ENCODE peak calls at places on chromosomes 6 and 20, in four cellular contexts. S is stomach, H is neural crest cell, N is WERI-Rb-1. C is an unnamed sample.

GRCh38 chr6:39005774-39006173 is 42.8 kb upstream of the GLP1R start:
- DNase-seq in N (no peak), S (peak), H (no peak), C (no peak)

GRCh38 chr6:149268768-149269167 is 48.7 kb upstream of the TAB2 start:
- DNase-seq in N (no peak), H (no peak), S (no peak), C (no peak)

GRCh38 chr6:56764081-56764566 is 121.4 kb upstream of the DST start:
- DNase-seq in H (no peak), N (peak), S (no peak), C (no peak)

GRCh38 chr6:48994811-48995210 is 468.2 kb downstream of the MMUT start:
- DNase-seq in S (no peak), H (no peak), N (peak), C (no peak)

GRCh38 chr6:130815200-130816071 is 11.8 kb upstream of the SMLR1 start:
- DNase-seq in N (no peak), S (no peak), H (no peak), C (no peak)

GRCh38 chr6:53795702-53796450 is 1.1 kb downstream of the LRRC1 start:
- DNase-seq in H (peak), S (peak), N (peak), C (no peak)

GRCh38 chr6:28496099-28496779 is 19.4 kb downstream of the GPX6 start:
- DNase-seq in N (no peak), S (no peak), H (no peak), C (no peak)

GRCh38 chr20:39778431-39778830 is 816.3 kb downstream of the DHX35 start:
- DNase-seq in S (no peak), H (no peak), N (no peak), C (no peak)

GRCh38 chr6:36544228-36544627 is 3.1 kb downstream of the STK38 start:
- DNase-seq in S (no peak), H (no peak), N (no peak), C (no peak)

GRCh38 chr6:20790032-20790791 is 256.0 kb downstream of the CDKAL1 start:
- DNase-seq in S (no peak), N (no peak), H (no peak), C (no peak)

GRCh38 chr6:136782021-136782770 is 10.1 kb downstream of the MAP3K5 start:
- DNase-seq in N (no peak), H (no peak), S (no peak), C (no peak)

GRCh38 chr20:22402990-22403859 is 181.1 kb downstream of the FOXA2 start:
- DNase-seq in N (no peak), S (no peak), H (no peak), C (no peak)

GRCh38 chr6:14622135-14622534 is 504.6 kb downstream of the CD83 start:
- DNase-seq in N (no peak), S (peak), H (no peak), C (no peak)

GRCh38 chr6:36301085-36301658 is 31.3 kb downstream of the PNPLA1 start:
- DNase-seq in S (no peak), H (no peak), N (no peak), C (no peak)

GRCh38 chr20:52569201-52569600 is 377.6 kb upstream of the ZFP64 start:
- DNase-seq in S (no peak), N (no peak), H (no peak), C (no peak)

GRCh38 chr6:143595256-143596036 is 82.3 kb upstream of the PHACTR2 start:
- DNase-seq in N (no peak), S (no peak), H (no peak), C (no peak)

GRCh38 chr6:142357879-142358278 is 56.1 kb downstream of the ADGRG6 start:
- DNase-seq in S (no peak), N (no peak), H (no peak), C (no peak)

GRCh38 chr6:113763883-113764282 is 93.3 kb upstream of the MARCKS start:
- DNase-seq in S (no peak), H (no peak), N (no peak), C (no peak)

GRCh38 chr6:13710552-13711383 is 867 bp downstream of the RANBP9 start:
- DNase-seq in H (peak), S (peak), N (peak), C (peak)

GRCh38 chr6:37845930-37846329 is 26.4 kb downstream of the ZFAND3 start:
- DNase-seq in N (no peak), H (no peak), S (no peak), C (no peak)

GRCh38 chr20:51938557-51939324 is 136.4 kb upstream of the SALL4 start:
- DNase-seq in S (no peak), N (no peak), H (no peak), C (no peak)

DNA sequence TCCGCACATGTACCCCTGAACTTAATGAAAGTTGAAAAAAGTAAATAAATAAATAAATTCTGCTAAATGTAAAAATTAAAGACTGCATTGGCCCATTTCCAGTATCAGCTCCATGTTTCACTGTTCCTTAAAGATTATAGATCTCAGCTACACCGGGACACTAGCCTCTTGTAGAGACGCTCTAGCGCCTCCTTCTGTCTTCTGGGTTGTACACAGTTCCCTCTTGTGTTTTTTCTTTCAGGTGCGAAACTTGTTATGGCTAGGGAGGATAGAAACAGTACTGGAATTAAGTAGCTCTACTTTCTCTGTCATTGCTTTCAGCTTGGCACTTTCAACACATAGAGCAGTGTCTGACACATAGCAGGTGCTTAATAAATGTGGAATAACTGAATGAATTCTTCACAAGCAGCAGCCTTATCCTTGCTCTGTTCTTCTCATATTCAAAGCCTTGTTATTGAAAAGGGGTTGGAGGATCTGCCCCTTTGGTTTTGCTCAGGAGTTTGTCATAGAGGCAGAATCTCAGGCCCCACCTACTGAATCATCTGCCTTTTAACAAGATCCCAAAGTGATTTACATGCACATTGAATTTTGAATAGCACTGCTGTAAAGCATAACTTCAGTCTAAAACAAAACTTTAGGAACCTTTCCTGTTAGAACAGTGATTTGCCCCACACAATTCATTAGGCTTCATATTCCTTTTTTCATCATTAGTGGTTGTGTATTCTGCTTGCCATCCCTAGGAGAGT is 92.3 kb downstream of the FIG4 start:
- DNase-seq in N (no peak), S (no peak), H (no peak), C (no peak)
- TF ChIP-seq CTCF in N (peak), S (no peak), H (peak), C (peak)

GRCh38 chr20:36760647-36761046 is 12.9 kb downstream of the DSN1 start:
- DNase-seq in S (no peak), H (no peak), N (no peak), C (no peak)

GRCh38 chr20:36752582-36752981 is 6.7 kb upstream of the NDRG3 start:
- DNase-seq in S (no peak), N (no peak), H (no peak), C (no peak)

GRCh38 chr20:36758276-36758675 is 12.4 kb upstream of the NDRG3 start:
- DNase-seq in N (no peak), H (no peak), S (no peak), C (no peak)

GRCh38 chr20:36756482-36756881 is 10.6 kb upstream of the NDRG3 start:
- DNase-seq in H (no peak), S (no peak), N (no peak), C (no peak)

DNA sequence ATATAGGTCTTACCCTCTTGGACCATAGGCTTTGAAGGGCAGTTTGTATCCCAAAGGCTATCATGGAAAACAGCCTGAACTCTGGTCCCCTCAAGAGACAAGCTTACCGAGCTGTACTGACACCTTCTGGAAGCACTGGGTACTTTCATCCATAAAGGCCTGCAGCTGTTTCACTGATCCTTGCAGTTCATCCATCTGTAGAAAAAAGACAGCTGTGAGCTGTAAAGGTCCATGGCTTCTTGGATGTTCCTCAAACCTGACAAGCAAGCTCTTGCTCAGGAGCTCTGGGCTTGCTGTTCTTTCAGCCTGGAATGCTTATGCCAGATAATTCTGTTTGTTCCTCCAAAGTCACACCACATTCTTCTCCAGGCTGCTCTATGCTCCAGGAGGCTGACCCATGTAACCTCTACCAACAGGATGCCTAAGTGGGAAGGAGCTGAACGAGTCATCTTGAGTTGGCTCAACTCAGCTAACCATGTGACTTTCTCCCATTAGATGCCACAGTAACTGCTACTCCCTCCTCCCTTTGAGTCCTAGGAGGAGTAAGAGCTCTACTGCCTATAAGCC is 8.8 kb upstream of the NDRG3 start:
- DNase-seq in S (no peak), H (peak), N (peak), C (no peak)
- TF ChIP-seq CTCF in S (peak), H (peak), N (peak), C (peak)

DNA sequence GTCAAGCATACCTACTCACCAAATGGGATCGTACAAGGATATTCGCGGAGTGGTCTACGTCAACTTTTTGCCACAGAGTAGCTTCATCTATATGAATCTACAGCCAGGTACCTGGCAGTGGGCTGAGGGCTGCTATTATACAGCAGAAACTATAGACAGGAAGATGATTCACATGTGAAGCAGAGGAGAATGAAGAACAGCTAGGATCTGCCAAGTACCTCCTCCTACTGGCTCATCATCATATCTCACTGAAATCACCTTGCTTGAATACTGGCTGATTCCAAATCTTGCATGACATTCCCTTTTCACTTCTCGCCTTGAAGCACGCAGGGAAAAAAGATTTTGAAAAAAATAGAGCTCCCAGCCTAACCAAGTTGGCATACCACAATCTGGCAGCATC is 488.7 kb upstream of the NRSN1 start:
- DNase-seq in H (no peak), S (no peak), N (no peak), C (no peak)
- TF ChIP-seq CTCF in H (no peak), S (no peak), N (no peak), C (no peak)

DNA sequence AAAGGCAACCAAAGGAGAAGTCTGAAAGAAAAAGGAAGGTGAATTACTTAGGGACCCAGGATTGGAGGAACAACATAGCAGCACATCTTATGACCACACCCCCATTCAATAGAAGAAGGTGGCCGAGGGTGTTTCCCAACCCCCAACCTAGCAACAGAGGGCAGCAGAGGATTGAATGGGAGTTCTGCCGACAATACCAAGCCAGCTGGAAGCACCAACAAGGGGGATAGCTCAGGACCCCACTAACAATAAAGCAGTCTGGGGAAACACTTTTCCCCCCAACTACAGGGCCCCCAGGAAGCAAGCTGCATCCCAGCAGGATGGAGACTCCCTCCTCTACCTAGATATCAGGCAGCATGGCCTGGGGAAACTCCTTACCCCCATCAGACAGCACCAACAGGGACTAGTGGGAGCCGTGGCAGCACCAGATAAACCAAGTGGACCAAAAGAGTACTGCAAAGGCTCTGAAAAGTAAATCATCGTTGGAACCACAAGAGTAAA is 67.7 kb downstream of the ZHX3 start:
- DNase-seq in S (no peak), N (peak), H (peak), C (no peak)
- TF ChIP-seq CTCF in S (no peak), N (peak), H (peak), C (peak)

DNA sequence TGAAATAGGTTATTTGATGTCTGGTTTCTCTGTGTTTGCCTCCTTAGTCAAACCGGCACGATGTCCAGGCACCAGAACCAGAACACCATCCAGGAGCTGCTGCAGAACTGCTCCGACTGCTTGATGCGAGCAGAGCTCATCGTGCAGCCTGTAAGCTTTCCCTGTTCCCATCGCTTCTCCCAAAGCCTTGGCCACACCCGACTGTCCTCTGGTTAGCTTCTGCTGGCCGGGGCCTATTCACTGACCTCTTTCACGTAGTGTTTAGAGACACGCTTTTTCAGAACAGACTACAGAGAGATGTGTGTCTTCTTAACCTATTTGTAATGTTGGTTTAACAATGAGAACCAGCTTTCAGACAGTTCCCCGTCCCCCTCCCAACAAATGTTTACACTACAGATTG is 14.2 kb downstream of the DSP start:
- DNase-seq in N (no peak), H (no peak), S (no peak), C (no peak)
- TF ChIP-seq CTCF in N (no peak), H (no peak), S (no peak), C (no peak)

DNA sequence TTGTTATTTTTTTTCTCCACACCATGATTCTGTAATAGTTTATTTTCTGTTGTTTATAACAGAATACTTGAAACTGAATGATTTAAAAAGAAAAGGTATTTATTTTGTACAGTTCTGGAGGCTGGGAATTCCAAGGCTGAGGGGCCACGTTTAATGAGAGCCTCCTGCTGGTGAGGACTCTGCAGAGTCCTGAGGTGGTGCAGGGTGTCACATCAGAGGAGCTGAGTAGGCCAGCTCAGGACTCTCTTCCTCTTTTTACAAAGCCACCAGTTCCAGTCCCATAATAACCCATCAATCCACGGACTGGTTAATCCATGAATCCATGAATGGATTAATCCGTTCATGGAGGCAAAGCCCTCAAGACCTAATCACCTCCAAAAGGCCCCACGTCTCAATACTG is 71.6 kb downstream of the TFAP2A start:
- DNase-seq in N (no peak), H (no peak), S (no peak), C (no peak)
- TF ChIP-seq CTCF in N (peak), H (no peak), S (no peak), C (no peak)

GRCh38 chr6:97586344-97586743 is 303.3 kb upstream of the MMS22L start:
- DNase-seq in N (peak), H (no peak), S (no peak), C (no peak)
- TF ChIP-seq CTCF in N (peak), H (peak), S (no peak), C (peak)

GRCh38 chr6:71194730-71195129 is 93.9 kb upstream of the OGFRL1 start:
- DNase-seq in S (no peak), H (no peak), N (no peak), C (no peak)

GRCh38 chr6:71187136-71187535 is 101.5 kb upstream of the OGFRL1 start:
- DNase-seq in S (no peak), H (no peak), N (no peak), C (no peak)

DNA sequence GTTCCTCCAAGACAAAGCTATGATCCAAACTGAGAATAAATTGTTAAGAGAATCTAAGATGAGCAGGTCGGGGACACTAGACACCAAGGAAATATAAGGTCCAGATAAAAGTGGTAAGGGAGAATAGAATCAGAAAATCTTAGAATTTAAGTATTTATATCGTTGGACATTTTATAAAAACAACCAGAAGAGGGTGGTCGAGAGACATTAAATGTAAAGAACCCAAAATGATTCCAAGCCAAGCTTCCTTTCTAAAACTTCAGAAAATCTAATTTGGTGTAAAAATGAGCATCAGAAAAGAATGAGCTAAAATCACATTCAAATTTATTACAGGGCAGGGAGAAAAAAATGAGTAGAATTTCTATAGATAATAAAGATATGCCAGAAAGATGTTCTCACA is 97.8 kb upstream of the OGFRL1 start:
- DNase-seq in H (no peak), N (no peak), S (no peak), C (no peak)
- TF ChIP-seq CTCF in H (peak), N (no peak), S (no peak), C (peak)

GRCh38 chr6:3094815-3095214 is 23.7 kb upstream of the BPHL start:
- DNase-seq in H (no peak), N (no peak), S (no peak), C (no peak)
- TF ChIP-seq CTCF in H (no peak), N (no peak), S (no peak), C (no peak)

DNA sequence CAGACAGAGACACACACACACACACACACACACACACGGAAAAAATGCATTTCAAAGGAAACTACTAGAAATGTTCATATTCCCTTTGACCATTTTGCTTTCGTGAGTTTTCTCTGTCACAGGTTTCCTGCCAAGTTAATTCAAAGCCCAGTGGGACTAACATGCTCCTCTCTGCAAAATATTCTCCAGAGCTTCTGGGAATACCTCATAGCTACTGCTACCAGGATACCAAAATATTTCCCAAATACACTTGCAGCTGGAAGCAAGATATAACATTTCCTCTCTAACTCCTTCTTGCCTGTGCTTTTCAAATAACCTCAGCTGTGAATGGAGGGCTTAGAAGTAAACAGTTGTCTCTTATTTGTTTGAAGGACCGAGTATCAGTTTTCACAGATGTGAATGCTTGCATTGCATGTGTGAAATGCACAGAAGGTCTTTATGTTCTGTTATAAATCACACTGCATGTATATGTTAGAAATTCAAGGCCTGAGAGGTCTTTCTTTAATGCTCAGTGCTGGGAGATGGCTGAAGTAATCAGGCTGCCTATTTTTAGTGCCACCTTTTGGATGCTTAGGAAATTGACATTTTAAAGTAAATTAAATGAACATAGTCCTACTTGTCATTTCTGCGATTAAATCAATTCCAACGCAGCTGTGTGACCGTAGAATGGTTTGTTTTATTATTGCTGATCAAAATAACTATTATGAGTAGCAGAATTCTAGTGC is 8.7 kb upstream of the FAM209A start:
- DNase-seq in H (no peak), N (no peak), S (no peak), C (no peak)
- TF ChIP-seq CTCF in H (no peak), N (no peak), S (peak), C (peak)

C was measured in osteocyte.